ENCODE peak calls at places on chromosomes 2 and 18, in ten cellular contexts. One of them, this sample, is unnamed.

GRCh38 chr2:60317831-60318230 is 235.6 kb downstream of the BCL11A start:
- DNase-seq in PC-9: no peak
- DNase-seq in mesendoderm: no peak
- DNase-seq in GM23338: no peak
- DNase-seq in heart left ventricle: no peak
- DNase-seq in osteoblast: no peak
- DNase-seq in aorta: no peak
- DNase-seq in ovary: no peak
- DNase-seq in Peyer's patch: peak; percentile 76
- DNase-seq in CD8-positive, alpha-beta T cell: no peak
- DNase-seq in this sample: no peak

GRCh38 chr2:138919336-138919735 is 139.1 kb upstream of the NXPH2 start:
- DNase-seq in CD8-positive, alpha-beta T cell: no peak
- DNase-seq in ovary: no peak
- DNase-seq in GM23338: no peak
- DNase-seq in Peyer's patch: no peak
- DNase-seq in mesendoderm: no peak
- DNase-seq in PC-9: no peak
- DNase-seq in heart left ventricle: no peak
- DNase-seq in osteoblast: no peak
- DNase-seq in aorta: no peak
- DNase-seq in this sample: no peak

GRCh38 chr2:240431663-240432424 is 3.6 kb upstream of the GPC1 start:
- DNase-seq in heart left ventricle: peak; percentile 14
- DNase-seq in osteoblast: peak; percentile 70
- DNase-seq in PC-9: no peak
- DNase-seq in mesendoderm: no peak
- DNase-seq in CD8-positive, alpha-beta T cell: no peak
- DNase-seq in ovary: no peak
- DNase-seq in Peyer's patch: no peak
- DNase-seq in GM23338: no peak
- DNase-seq in aorta: peak; percentile 54
- DNase-seq in this sample: no peak

GRCh38 chr2:51256736-51257135 is 224.8 kb upstream of the NRXN1 start:
- DNase-seq in PC-9: no peak
- DNase-seq in osteoblast: no peak
- DNase-seq in aorta: no peak
- DNase-seq in heart left ventricle: no peak
- DNase-seq in GM23338: no peak
- DNase-seq in CD8-positive, alpha-beta T cell: no peak
- DNase-seq in ovary: no peak
- DNase-seq in mesendoderm: no peak
- DNase-seq in Peyer's patch: no peak
- DNase-seq in this sample: no peak

GRCh38 chr18:60022671-60023276 is 123.0 kb downstream of the PMAIP1 start:
- DNase-seq in Peyer's patch: no peak
- DNase-seq in heart left ventricle: no peak
- DNase-seq in CD8-positive, alpha-beta T cell: no peak
- DNase-seq in PC-9: no peak
- DNase-seq in aorta: no peak
- DNase-seq in GM23338: no peak
- DNase-seq in ovary: no peak
- DNase-seq in osteoblast: no peak
- DNase-seq in mesendoderm: no peak
- DNase-seq in this sample: no peak

GRCh38 chr2:129744649-129745048 is 234.8 kb upstream of the RAB6C start:
- DNase-seq in mesendoderm: peak; percentile 61
- DNase-seq in PC-9: no peak
- DNase-seq in CD8-positive, alpha-beta T cell: no peak
- DNase-seq in ovary: no peak
- DNase-seq in heart left ventricle: peak; percentile 55
- DNase-seq in osteoblast: no peak
- DNase-seq in GM23338: peak; percentile 41
- DNase-seq in aorta: no peak
- DNase-seq in Peyer's patch: no peak
- DNase-seq in this sample: no peak

GRCh38 chr18:25287096-25287495 is 64.9 kb downstream of the ZNF521 start:
- DNase-seq in CD8-positive, alpha-beta T cell: no peak
- DNase-seq in heart left ventricle: no peak
- DNase-seq in Peyer's patch: no peak
- DNase-seq in mesendoderm: no peak
- DNase-seq in GM23338: no peak
- DNase-seq in aorta: no peak
- DNase-seq in PC-9: no peak
- DNase-seq in ovary: no peak
- DNase-seq in osteoblast: no peak
- DNase-seq in this sample: no peak

GRCh38 chr2:241870611-241871537 is 1.3 kb downstream of the RTP5 start:
- DNase-seq in CD8-positive, alpha-beta T cell: peak; percentile 78
- DNase-seq in GM23338: no peak
- DNase-seq in aorta: no peak
- DNase-seq in heart left ventricle: peak; percentile 18
- DNase-seq in ovary: no peak
- DNase-seq in mesendoderm: no peak
- DNase-seq in PC-9: no peak
- DNase-seq in osteoblast: no peak
- DNase-seq in Peyer's patch: no peak
- DNase-seq in this sample: peak; percentile 82

GRCh38 chr2:102446936-102447335 is 24.0 kb downstream of the IL18RAP start:
- DNase-seq in ovary: no peak
- DNase-seq in CD8-positive, alpha-beta T cell: no peak
- DNase-seq in osteoblast: no peak
- DNase-seq in aorta: no peak
- DNase-seq in heart left ventricle: no peak
- DNase-seq in PC-9: no peak
- DNase-seq in mesendoderm: no peak
- DNase-seq in GM23338: no peak
- DNase-seq in Peyer's patch: no peak
- DNase-seq in this sample: no peak

GRCh38 chr2:161032635-161033034 is 127.6 kb upstream of the TANK start:
- DNase-seq in CD8-positive, alpha-beta T cell: no peak
- DNase-seq in heart left ventricle: no peak
- DNase-seq in aorta: peak; percentile 52
- DNase-seq in GM23338: no peak
- DNase-seq in Peyer's patch: no peak
- DNase-seq in osteoblast: no peak
- DNase-seq in ovary: no peak
- DNase-seq in PC-9: no peak
- DNase-seq in mesendoderm: no peak
- DNase-seq in this sample: no peak

GRCh38 chr2:161029321-161029720 is 130.9 kb upstream of the TANK start:
- DNase-seq in heart left ventricle: no peak
- DNase-seq in CD8-positive, alpha-beta T cell: no peak
- DNase-seq in Peyer's patch: no peak
- DNase-seq in mesendoderm: no peak
- DNase-seq in osteoblast: no peak
- DNase-seq in ovary: no peak
- DNase-seq in GM23338: no peak
- DNase-seq in PC-9: no peak
- DNase-seq in aorta: no peak
- DNase-seq in this sample: no peak

GRCh38 chr2:161031516-161031915 is 128.7 kb upstream of the TANK start:
- DNase-seq in mesendoderm: no peak
- DNase-seq in PC-9: no peak
- DNase-seq in Peyer's patch: no peak
- DNase-seq in GM23338: no peak
- DNase-seq in heart left ventricle: no peak
- DNase-seq in osteoblast: no peak
- DNase-seq in CD8-positive, alpha-beta T cell: no peak
- DNase-seq in aorta: no peak
- DNase-seq in ovary: no peak
- DNase-seq in this sample: no peak

GRCh38 chr2:161028581-161028980 is 131.6 kb upstream of the TANK start:
- DNase-seq in Peyer's patch: no peak
- DNase-seq in osteoblast: no peak
- DNase-seq in GM23338: no peak
- DNase-seq in heart left ventricle: no peak
- DNase-seq in aorta: no peak
- DNase-seq in ovary: no peak
- DNase-seq in PC-9: no peak
- DNase-seq in mesendoderm: no peak
- DNase-seq in CD8-positive, alpha-beta T cell: no peak
- DNase-seq in this sample: no peak

GRCh38 chr2:161030260-161031063 is 129.8 kb upstream of the TANK start:
- DNase-seq in ovary: peak; percentile 15
- DNase-seq in aorta: no peak
- DNase-seq in GM23338: no peak
- DNase-seq in PC-9: peak; percentile 43
- DNase-seq in Peyer's patch: peak; percentile 47
- DNase-seq in osteoblast: peak; percentile 91
- DNase-seq in CD8-positive, alpha-beta T cell: no peak
- DNase-seq in heart left ventricle: no peak
- DNase-seq in mesendoderm: peak; percentile 10
- DNase-seq in this sample: no peak
- H3K27ac ChIP-seq in ovary: no peak overlapping the region
- H3K27ac ChIP-seq in aorta: peak overlapping the region; percentile 85
- H3K27ac ChIP-seq in GM23338: no peak overlapping the region
- H3K27ac ChIP-seq in PC-9: peak overlapping the region; percentile 73
- H3K27ac ChIP-seq in Peyer's patch: peak overlapping the region; percentile 47
- H3K27ac ChIP-seq in osteoblast: peak overlapping the region; percentile 72
- H3K27ac ChIP-seq in CD8-positive, alpha-beta T cell: no peak overlapping the region
- H3K27ac ChIP-seq in heart left ventricle: no peak overlapping the region
- H3K27ac ChIP-seq in mesendoderm: no peak overlapping the region
- H3K27ac ChIP-seq in this sample: no peak overlapping the region

DNA sequence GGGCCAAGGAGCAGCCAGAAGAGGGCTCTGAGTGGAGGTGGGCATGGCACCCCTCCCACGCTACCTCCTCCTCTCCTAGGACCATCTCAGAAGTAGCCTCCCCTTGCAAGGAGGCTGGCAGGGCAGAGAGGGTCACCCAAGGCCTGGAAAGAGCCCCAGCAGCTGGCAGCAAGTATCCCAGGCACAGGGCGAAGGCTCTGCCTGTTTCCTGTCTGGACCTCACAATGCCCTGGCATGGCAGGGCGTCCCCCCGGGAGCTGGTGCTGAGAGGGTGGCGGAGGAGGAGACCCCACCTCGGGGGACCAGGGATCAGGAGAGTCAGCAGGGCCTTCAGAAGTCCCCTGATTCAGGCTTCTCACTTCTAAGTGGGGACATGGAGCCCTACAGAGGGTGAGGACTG is 66.2 kb upstream of the TAF1B start:
- DNase-seq in CD8-positive, alpha-beta T cell: no peak
- DNase-seq in PC-9: no peak
- DNase-seq in GM23338: no peak
- DNase-seq in ovary: no peak
- DNase-seq in osteoblast: no peak
- DNase-seq in mesendoderm: no peak
- DNase-seq in aorta: no peak
- DNase-seq in Peyer's patch: no peak
- DNase-seq in heart left ventricle: no peak
- DNase-seq in this sample: no peak
- H3K4me1 ChIP-seq in CD8-positive, alpha-beta T cell: peaks cover 18% of the 10 kb centered on the region
- H3K4me1 ChIP-seq in PC-9: peaks cover 10% of the 10 kb centered on the region
- H3K4me1 ChIP-seq in GM23338: no peaks in the 10 kb centered on the region
- H3K4me1 ChIP-seq in ovary: no peaks in the 10 kb centered on the region
- H3K4me1 ChIP-seq in osteoblast: peaks cover 14% of the 10 kb centered on the region
- H3K4me1 ChIP-seq in mesendoderm: no peaks in the 10 kb centered on the region
- H3K4me1 ChIP-seq in aorta: no peaks in the 10 kb centered on the region
- H3K4me1 ChIP-seq in Peyer's patch: peaks cover 8% of the 10 kb centered on the region
- H3K4me1 ChIP-seq in heart left ventricle: peaks cover 22% of the 10 kb centered on the region
- H3K4me1 ChIP-seq in this sample: peaks cover 33% of the 10 kb centered on the region

DNA sequence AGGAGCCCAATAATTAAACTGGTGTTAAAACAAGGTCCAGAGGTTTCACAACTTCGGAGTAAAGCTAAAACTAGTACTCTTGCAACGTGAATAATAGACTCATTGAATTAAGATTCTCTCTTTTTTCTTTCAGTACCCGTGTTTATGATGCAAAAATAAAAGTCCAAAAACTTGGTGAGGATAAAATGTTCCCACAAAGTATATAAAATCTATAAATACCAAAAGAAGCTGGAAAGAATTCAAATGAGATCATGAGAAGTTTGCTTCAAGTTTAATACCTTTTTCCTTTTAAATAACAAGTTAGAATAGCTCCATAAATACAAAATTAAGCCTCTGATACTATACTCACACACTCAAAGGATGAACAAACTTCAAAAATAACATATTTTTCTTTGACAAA is 34.0 kb downstream of the METTL4 start:
- DNase-seq in mesendoderm: no peak
- DNase-seq in aorta: no peak
- DNase-seq in GM23338: no peak
- DNase-seq in osteoblast: no peak
- DNase-seq in PC-9: no peak
- DNase-seq in Peyer's patch: no peak
- DNase-seq in ovary: no peak
- DNase-seq in CD8-positive, alpha-beta T cell: no peak
- DNase-seq in heart left ventricle: no peak
- DNase-seq in this sample: no peak
- H3K27ac ChIP-seq in mesendoderm: no peak overlapping the region
- H3K27ac ChIP-seq in aorta: no peak overlapping the region
- H3K27ac ChIP-seq in GM23338: no peak overlapping the region
- H3K27ac ChIP-seq in osteoblast: peak overlapping the region; percentile 58
- H3K27ac ChIP-seq in PC-9: no peak overlapping the region
- H3K27ac ChIP-seq in Peyer's patch: no peak overlapping the region
- H3K27ac ChIP-seq in ovary: no peak overlapping the region
- H3K27ac ChIP-seq in CD8-positive, alpha-beta T cell: no peak overlapping the region
- H3K27ac ChIP-seq in heart left ventricle: no peak overlapping the region
- H3K27ac ChIP-seq in this sample: no peak overlapping the region

DNA sequence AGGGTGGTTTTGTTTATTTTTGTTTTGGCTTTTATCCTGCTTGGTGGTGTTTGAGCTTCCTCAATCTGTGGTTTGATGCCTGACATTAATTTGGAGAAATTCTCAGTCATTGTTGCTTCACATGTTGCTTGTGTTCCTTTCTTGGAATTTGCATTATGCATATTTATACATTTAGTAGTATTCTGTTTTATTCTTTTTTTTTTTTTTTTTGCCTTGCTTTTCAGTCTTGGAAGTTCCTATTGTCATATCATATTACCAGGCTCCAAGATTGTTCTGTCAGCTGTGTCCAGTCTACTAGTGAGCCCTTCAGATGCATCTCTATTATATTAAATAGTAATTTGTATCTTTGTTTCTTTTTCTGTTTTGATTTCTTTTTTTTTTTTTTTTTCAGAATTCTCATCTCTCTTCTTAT is 77.0 kb downstream of the EPC2 start:
- DNase-seq in CD8-positive, alpha-beta T cell: no peak
- DNase-seq in osteoblast: peak; percentile 57
- DNase-seq in GM23338: no peak
- DNase-seq in heart left ventricle: no peak
- DNase-seq in mesendoderm: no peak
- DNase-seq in PC-9: no peak
- DNase-seq in ovary: no peak
- DNase-seq in Peyer's patch: no peak
- DNase-seq in aorta: no peak
- DNase-seq in this sample: no peak
- H3K4me1 ChIP-seq in CD8-positive, alpha-beta T cell: peaks cover 39% of the 10 kb centered on the region
- H3K4me1 ChIP-seq in osteoblast: no peaks in the 10 kb centered on the region
- H3K4me1 ChIP-seq in GM23338: peaks cover 27% of the 10 kb centered on the region
- H3K4me1 ChIP-seq in heart left ventricle: peaks cover 41% of the 10 kb centered on the region
- H3K4me1 ChIP-seq in mesendoderm: peaks cover 2% of the 10 kb centered on the region
- H3K4me1 ChIP-seq in PC-9: peaks cover 20% of the 10 kb centered on the region
- H3K4me1 ChIP-seq in ovary: peaks cover 11% of the 10 kb centered on the region
- H3K4me1 ChIP-seq in Peyer's patch: peaks cover 5% of the 10 kb centered on the region
- H3K4me1 ChIP-seq in aorta: no peaks in the 10 kb centered on the region
- H3K4me1 ChIP-seq in this sample: peaks cover 26% of the 10 kb centered on the region

This sample was measured in CD8-positive, alpha-beta memory T cell.